ENCODE peak calls at places on chromosomes 3 and 15, in five cellular contexts. C, H, F, L and R are unnamed samples.

GRCh38 chr3:71045917-71046282 is 537.6 kb downstream of the FOXP1 start:
- DNase-seq in C (no peak), H (no peak), F (no peak), L (no peak), R (no peak)

GRCh38 chr15:34337557-34338306 is at the start of gene SLC12A6:
- DNase-seq in C (peak), H (peak), F (peak), L (peak), R (peak)

GRCh38 chr3:157532529-157533297 is 29.5 kb upstream of the VEPH1 start:
- DNase-seq in C (no peak), H (peak), F (peak), L (peak), R (peak)

GRCh38 chr3:160038862-160039562 is 50.4 kb downstream of the IL12A start:
- DNase-seq in C (no peak), H (no peak), F (no peak), L (no peak), R (peak)

GRCh38 chr3:19147905-19148767 is at the start of gene KCNH8:
- DNase-seq in C (no peak), H (peak), F (peak), L (no peak), R (peak)

GRCh38 chr3:154971771-154972326 is 108.3 kb upstream of the MME start:
- DNase-seq in C (no peak), H (no peak), F (no peak), L (peak), R (peak)

GRCh38 chr3:8622873-8623725 is 21.5 kb downstream of the SSUH2 start:
- DNase-seq in C (no peak), H (peak), F (peak), L (peak), R (peak)

GRCh38 chr3:13231781-13232515 is 158.7 kb upstream of the IQSEC1 start:
- DNase-seq in C (no peak), H (no peak), F (no peak), L (peak), R (no peak)

GRCh38 chr3:38138347-38139190 is at the start of gene MYD88:
- DNase-seq in C (peak), H (no peak), F (peak), L (peak), R (peak)

GRCh38 chr15:53808058-53808703 is 48.7 kb upstream of the WDR72 start:
- DNase-seq in C (no peak), H (no peak), F (no peak), L (peak), R (peak)

GRCh38 chr15:92709064-92709463 is 53.5 kb upstream of the FAM174B start:
- DNase-seq in C (no peak), H (no peak), F (no peak), L (no peak), R (no peak)

GRCh38 chr3:61521229-61521628 is 40.1 kb upstream of the PTPRG start:
- DNase-seq in C (no peak), H (no peak), F (no peak), L (no peak), R (peak)

GRCh38 chr3:150216866-150217600 is 191.1 kb upstream of the TSC22D2 start:
- DNase-seq in C (no peak), H (no peak), F (no peak), L (no peak), R (no peak)

GRCh38 chr3:24400450-24400849 is 94.2 kb downstream of the THRB start:
- DNase-seq in C (no peak), H (no peak), F (no peak), L (no peak), R (no peak)

GRCh38 chr3:154243353-154243752 is 80.9 kb downstream of the DHX36 start:
- DNase-seq in C (no peak), H (no peak), F (no peak), L (peak), R (no peak)

GRCh38 chr15:69976366-69976994 is 121.2 kb downstream of the TLE3 start:
- DNase-seq in C (peak), H (no peak), F (peak), L (peak), R (peak)

GRCh38 chr3:101577276-101577675 is 3.3 kb downstream of the PCNP start:
- DNase-seq in C (no peak), H (no peak), F (no peak), L (no peak), R (no peak)